ENCODE peak calls at places on chromosome 14, in six cellular contexts. S is BE2C; O is effector memory CD4-positive, alpha-beta T cell; Q is IMR-90; E is Peyer's patch; K is HAP-1. P is an unnamed sample.
A peak's percentile ranks its signal among the peaks of the same experiment; 100 is the strongest.

GRCh38 chr14:105409379-105409778 is 10.2 kb upstream of the MTA1 start:
- DNase-seq in S (no peak), O (no peak), Q (no peak), E (no peak), K (no peak), P (no peak)

GRCh38 chr14:51006781-51007211 is 62.5 kb upstream of the PYGL start:
- DNase-seq in S (peak; percentile 85), O (no peak), Q (peak; percentile 58), E (no peak), K (peak; percentile 63), P (no peak)

GRCh38 chr14:37172024-37172869 is at the start of gene SLC25A21:
- DNase-seq in S (no peak), O (no peak), Q (peak; percentile 82), E (peak; percentile 77), K (no peak), P (no peak)

GRCh38 chr14:67420102-67420739 is 8.3 kb upstream of the PLEK2 start:
- DNase-seq in S (peak; percentile 48), O (no peak), Q (no peak), E (peak; percentile 72), K (peak; percentile 78), P (peak; percentile 33)

GRCh38 chr14:38255673-38256357 is at the start of gene CLEC14A:
- DNase-seq in S (no peak), O (no peak), Q (no peak), E (peak; percentile 54), K (no peak), P (no peak)

GRCh38 chr14:104355101-104355691 is 216.8 kb downstream of the KIF26A start:
- DNase-seq in S (no peak), O (no peak), Q (no peak), E (peak; percentile 36), K (no peak), P (no peak)

GRCh38 chr14:20460458-20461229 is 590 bp downstream of the PIP4P1 start:
- DNase-seq in S (peak; percentile 19), O (peak; percentile 63), Q (no peak), E (peak; percentile 81), K (peak; percentile 32), P (no peak)

GRCh38 chr14:99724196-99724891 is 40.2 kb downstream of the CYP46A1 start:
- DNase-seq in S (no peak), O (no peak), Q (peak; percentile 49), E (no peak), K (peak; percentile 7), P (no peak)

GRCh38 chr14:53430870-53431269 is 277.7 kb upstream of the DDHD1 start:
- DNase-seq in S (no peak), O (no peak), Q (peak; percentile 41), E (no peak), K (no peak), P (no peak)

GRCh38 chr14:94691658-94692029 is 78.3 kb downstream of the GSC start:
- DNase-seq in S (no peak), O (no peak), Q (no peak), E (no peak), K (no peak), P (no peak)

GRCh38 chr14:61178226-61179060 is 102.7 kb downstream of the TMEM30B start:
- DNase-seq in S (no peak), O (no peak), Q (peak; percentile 99), E (no peak), K (no peak), P (peak; percentile 29)

GRCh38 chr14:77663289-77663688 is 44.5 kb downstream of the ALKBH1 start:
- DNase-seq in S (no peak), O (no peak), Q (peak; percentile 38), E (no peak), K (no peak), P (no peak)

GRCh38 chr14:32004300-32004699 is 72.8 kb upstream of the ARHGAP5 start:
- DNase-seq in S (no peak), O (no peak), Q (no peak), E (no peak), K (no peak), P (no peak)

GRCh38 chr14:54564799-54565235 is 2.1 kb upstream of the SAMD4A start:
- DNase-seq in S (no peak), O (no peak), Q (peak; percentile 87), E (no peak), K (no peak), P (no peak)

GRCh38 chr14:39381366-39381765 is 50.9 kb downstream of the FBXO33 start:
- DNase-seq in S (no peak), O (no peak), Q (no peak), E (no peak), K (no peak), P (no peak)

GRCh38 chr14:50003213-50004021 is 110.5 kb downstream of the ARF6 start:
- DNase-seq in S (peak; percentile 68), O (peak; percentile 67), Q (peak; percentile 35), E (peak; percentile 97), K (peak; percentile 83), P (peak; percentile 22)

GRCh38 chr14:91249841-91250616 is 5.5 kb upstream of the GPR68 start:
- DNase-seq in S (peak; percentile 96), O (peak; percentile 53), Q (no peak), E (no peak), K (no peak), P (no peak)

GRCh38 chr14:99578541-99579044 is 25.4 kb downstream of the CCDC85C start:
- DNase-seq in S (no peak), O (no peak), Q (no peak), E (no peak), K (no peak), P (no peak)

GRCh38 chr14:93006484-93007128 is 83.7 kb downstream of the CHGA start:
- DNase-seq in S (no peak), O (no peak), Q (no peak), E (no peak), K (no peak), P (no peak)

GRCh38 chr14:89654998-89655397 is 238.0 kb upstream of the FOXN3 start:
- DNase-seq in S (no peak), O (no peak), Q (no peak), E (no peak), K (no peak), P (no peak)

GRCh38 chr14:38971258-38971921 is 131.6 kb downstream of the SEC23A start:
- DNase-seq in S (no peak), O (no peak), Q (no peak), E (no peak), K (no peak), P (no peak)

GRCh38 chr14:92633274-92633616 is 115.2 kb downstream of the LGMN start:
- DNase-seq in S (no peak), O (no peak), Q (no peak), E (no peak), K (no peak), P (no peak)

GRCh38 chr14:72893636-72894322 is at the start of gene DPF3:
- DNase-seq in S (peak; percentile 98), O (peak; percentile 91), Q (peak; percentile 96), E (peak; percentile 98), K (peak; percentile 99), P (peak; percentile 93)

GRCh38 chr14:95043732-95044462 is 113.4 kb downstream of the DICER1 start:
- DNase-seq in S (no peak), O (no peak), Q (no peak), E (peak; percentile 2), K (no peak), P (no peak)

GRCh38 chr14:55303646-55304277 is 32.5 kb downstream of the FBXO34 start:
- DNase-seq in S (no peak), O (no peak), Q (peak; percentile 4), E (no peak), K (no peak), P (no peak)

GRCh38 chr14:54796961-54797360 is 105.7 kb downstream of the GCH1 start:
- DNase-seq in S (no peak), O (no peak), Q (peak; percentile 81), E (no peak), K (no peak), P (no peak)

GRCh38 chr14:64680013-64680674 is 24.1 kb upstream of the PLEKHG3 start:
- DNase-seq in S (no peak), O (no peak), Q (no peak), E (no peak), K (no peak), P (no peak)

DNA sequence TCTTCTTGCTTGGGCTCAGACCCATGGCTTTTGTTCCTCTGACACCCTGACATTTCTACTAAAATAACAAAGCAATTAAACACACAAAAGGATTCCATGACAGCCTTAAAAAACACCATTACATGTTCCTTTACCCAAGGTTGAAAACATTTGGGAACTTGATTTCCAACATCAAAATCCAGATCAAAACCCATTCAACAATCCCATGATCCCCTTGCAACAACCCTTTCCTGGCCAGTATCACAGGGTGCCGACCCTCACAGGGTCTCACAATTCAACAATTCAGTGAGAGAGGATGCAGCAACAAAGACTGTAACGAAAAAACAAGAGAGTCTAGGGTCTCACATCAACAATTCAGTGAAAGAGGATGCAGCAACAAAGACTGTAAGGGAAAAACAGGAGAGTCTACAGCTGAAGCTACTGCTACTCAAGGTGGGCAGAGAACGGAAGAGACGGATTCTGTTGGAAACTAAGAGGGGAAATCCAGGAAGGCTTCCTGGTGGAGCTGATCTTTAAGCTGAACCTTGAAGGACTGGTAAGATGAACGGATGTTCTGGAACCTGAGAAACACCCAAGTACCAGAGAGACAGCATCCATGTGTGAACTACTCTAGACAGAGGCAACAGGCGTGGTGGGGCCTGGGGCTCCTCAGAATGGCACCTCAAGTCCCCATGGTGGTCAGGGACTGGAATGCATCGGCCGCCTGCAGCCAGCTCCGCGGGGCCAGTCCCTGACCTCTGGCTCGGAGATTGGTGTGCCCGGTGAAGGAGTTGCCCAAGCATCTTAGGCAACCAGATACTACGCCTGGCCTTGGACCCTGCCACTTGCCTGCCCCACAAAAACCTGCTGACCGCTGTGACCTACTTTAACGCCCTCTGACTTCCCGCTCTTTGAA is 22.7 kb upstream of the ZFP36L1 start:
- DNase-seq in S (no peak), O (no peak), Q (no peak), E (no peak), K (no peak), P (no peak)
- H3K4me3 ChIP-seq in S (peak overlapping the region; percentile 63), O (peak overlapping the region; percentile 45), Q (peak overlapping the region; percentile 12), E (peak overlapping the region; percentile 59), K (peak overlapping the region; percentile 34), P (peak overlapping the region; percentile 62)

GRCh38 chr14:24681056-24681455 is 47.1 kb upstream of the GZMB start:
- DNase-seq in S (no peak), O (no peak), Q (no peak), E (no peak), K (no peak), P (no peak)

GRCh38 chr14:24679248-24680085 is 45.5 kb upstream of the GZMB start:
- DNase-seq in S (no peak), O (no peak), Q (no peak), E (no peak), K (no peak), P (peak; percentile 65)

GRCh38 chr14:24680516-24680915 is 46.5 kb upstream of the GZMB start:
- DNase-seq in S (no peak), O (no peak), Q (no peak), E (no peak), K (no peak), P (no peak)

GRCh38 chr14:24677956-24678355 is 44.0 kb upstream of the GZMB start:
- DNase-seq in S (no peak), O (no peak), Q (no peak), E (no peak), K (no peak), P (no peak)

GRCh38 chr14:24678801-24679247 is 44.8 kb upstream of the GZMB start:
- DNase-seq in S (peak; percentile 81), O (peak; percentile 43), Q (peak; percentile 86), E (peak; percentile 59), K (peak; percentile 84), P (peak; percentile 95)
- H3K4me3 ChIP-seq in S (peak overlapping the region; percentile 24), O (no peak overlapping the region), Q (no peak overlapping the region), E (peak overlapping the region; percentile 1), K (no peak overlapping the region), P (peak overlapping the region; percentile 16)

GRCh38 chr14:102929349-102930137 is 7.1 kb downstream of the AMN start:
- DNase-seq in S (no peak), O (no peak), Q (no peak), E (peak; percentile 66), K (no peak), P (no peak)
- H3K4me3 ChIP-seq in S (peak overlapping the region; percentile 28), O (peak overlapping the region; percentile 43), Q (peak overlapping the region; percentile 42), E (peak overlapping the region; percentile 44), K (no peak overlapping the region), P (no peak overlapping the region)

GRCh38 chr14:101119830-101120571 is 216.5 kb upstream of the RTL1 start:
- DNase-seq in S (no peak), O (no peak), Q (peak; percentile 11), E (peak; percentile 22), K (no peak), P (no peak)
- H3K4me3 ChIP-seq in S (no peak overlapping the region), O (no peak overlapping the region), Q (no peak overlapping the region), E (no peak overlapping the region), K (no peak overlapping the region), P (no peak overlapping the region)

P was measured in Jurkat, Clone E6-1.